ENCODE peak calls at places on chromosomes 5 and 9, in four cellular contexts. H is activated naive CD4-positive, alpha-beta T cell treated with anti-CD3 and anti-CD28 coated beads for 36 hours; I is Caki2; X is AG08396. P is an unnamed sample.
A peak's percentile ranks its signal among the peaks of the same experiment; 100 is the strongest.

GRCh38 chr5:14983666-14984441 is 112.3 kb upstream of the ANKH start:
- DNase-seq in H (peak; percentile 59), I (no peak), X (no peak), P (no peak)

GRCh38 chr5:157607371-157608161 is 32.0 kb upstream of the ADAM19 start:
- DNase-seq in H (peak; percentile 83), I (peak; percentile 25), X (peak; percentile 22), P (no peak)

GRCh38 chr5:115490601-115491000 is 54.0 kb downstream of the FEM1C start:
- DNase-seq in H (peak; percentile 10), I (no peak), X (no peak), P (no peak)

GRCh38 chr5:17238521-17239041 is 21.1 kb downstream of the BASP1 start:
- DNase-seq in H (no peak), I (no peak), X (peak; percentile 25), P (peak; percentile 17)

GRCh38 chr5:38434981-38435710 is 121.3 kb downstream of the LIFR start:
- DNase-seq in H (no peak), I (no peak), X (peak; percentile 39), P (no peak)

GRCh38 chr5:139881145-139881733 is 85.6 kb downstream of the PSD2 start:
- DNase-seq in H (no peak), I (no peak), X (no peak), P (no peak)

GRCh38 chr5:124980174-124980941 is 233.9 kb upstream of the ZNF608 start:
- DNase-seq in H (no peak), I (no peak), X (no peak), P (no peak)

GRCh38 chr5:126624534-126624933 is 23.8 kb downstream of the PHAX start:
- DNase-seq in H (peak; percentile 52), I (peak; percentile 52), X (peak; percentile 78), P (peak; percentile 83)

GRCh38 chr9:84846501-84847323 is 177.2 kb downstream of the NTRK2 start:
- DNase-seq in H (no peak), I (peak; percentile 29), X (no peak), P (peak; percentile 8)

GRCh38 chr5:143249851-143250250 is 153.6 kb downstream of the NR3C1 start:
- DNase-seq in H (no peak), I (no peak), X (no peak), P (no peak)

P was measured in ACHN.